ENCODE peak calls at places on chromosomes 6 and 20, in ten cellular contexts. F is neural crest cell, E is spleen, A is endothelial cell, Z is GM20000, O is stomach, G is HFF-Myc, C is esophagus squamous epithelium, S is tibial artery, N is astrocyte of the cerebellum. K is an unnamed sample.

GRCh38 chr6:137520520-137520919 is 26.3 kb upstream of the OLIG3 start:
- DNase-seq in F (no peak), E (no peak), A (no peak), Z (no peak), O (no peak), G (no peak), C (no peak), S (no peak), N (no peak), K (no peak)

GRCh38 chr6:149862901-149863595 is 1.1 kb downstream of the LRP11 start:
- DNase-seq in F (peak), E (peak), A (peak), Z (peak), O (peak), G (no peak), C (no peak), S (peak), N (no peak), K (peak)

GRCh38 chr6:101830501-101831031 is 437.1 kb downstream of the GRIK2 start:
- DNase-seq in F (no peak), E (no peak), A (no peak), Z (no peak), O (no peak), G (no peak), C (no peak), S (no peak), N (peak), K (no peak)

GRCh38 chr6:125258651-125259353 is 43.0 kb downstream of the HDDC2 start:
- DNase-seq in F (no peak), E (no peak), A (no peak), Z (no peak), O (no peak), G (no peak), C (no peak), S (no peak), N (no peak), K (no peak)

GRCh38 chr6:71420693-71421328 is 132.2 kb downstream of the OGFRL1 start:
- DNase-seq in F (peak), E (peak), A (peak), Z (peak), O (peak), G (peak), C (peak), S (peak), N (peak), K (peak)

GRCh38 chr6:72621243-72622093 is at the start of gene KCNQ5:
- DNase-seq in F (peak), E (peak), A (peak), Z (peak), O (no peak), G (no peak), C (no peak), S (no peak), N (no peak), K (peak)

GRCh38 chr6:119055069-119055468 is 23.4 kb downstream of the FAM184A start:
- DNase-seq in F (no peak), E (no peak), A (no peak), Z (no peak), O (no peak), G (no peak), C (no peak), S (no peak), N (no peak), K (no peak)

GRCh38 chr20:63964412-63964811 is 5.3 kb downstream of the ZNF512B start:
- DNase-seq in F (no peak), E (peak), A (no peak), Z (no peak), O (no peak), G (no peak), C (no peak), S (no peak), N (no peak), K (peak)

GRCh38 chr6:149933461-149933860 is 8.4 kb upstream of the ULBP2 start:
- DNase-seq in F (no peak), E (no peak), A (no peak), Z (peak), O (no peak), G (no peak), C (no peak), S (no peak), N (no peak), K (no peak)

GRCh38 chr6:95404777-95405176 is 172.6 kb upstream of the MANEA start:
- DNase-seq in F (no peak), E (no peak), A (no peak), Z (no peak), O (no peak), G (no peak), C (no peak), S (no peak), N (no peak), K (no peak)

GRCh38 chr6:167400482-167401138 is 75.7 kb downstream of the TTLL2 start:
- DNase-seq in F (no peak), E (peak), A (peak), Z (no peak), O (no peak), G (no peak), C (no peak), S (no peak), N (no peak), K (peak)

GRCh38 chr6:167399599-167399998 is 74.7 kb downstream of the TTLL2 start:
- DNase-seq in F (no peak), E (peak), A (no peak), Z (no peak), O (no peak), G (no peak), C (no peak), S (no peak), N (no peak), K (no peak)

GRCh38 chr6:167402195-167402686 is 77.4 kb downstream of the TTLL2 start:
- DNase-seq in F (no peak), E (peak), A (peak), Z (no peak), O (no peak), G (no peak), C (no peak), S (no peak), N (no peak), K (peak)

GRCh38 chr6:167403427-167403826 is 78.5 kb downstream of the TTLL2 start:
- DNase-seq in F (no peak), E (no peak), A (no peak), Z (no peak), O (no peak), G (no peak), C (no peak), S (no peak), N (no peak), K (no peak)

GRCh38 chr6:167401525-167402194 is 76.8 kb downstream of the TTLL2 start:
- DNase-seq in F (no peak), E (peak), A (peak), Z (no peak), O (peak), G (no peak), C (no peak), S (no peak), N (no peak), K (peak)
- TF ChIP-seq CTCF in F (no peak), E (no peak), A (no peak), Z (no peak), O (no peak), G (no peak), C (no peak), S (no peak), N (no peak), K (no peak)

DNA sequence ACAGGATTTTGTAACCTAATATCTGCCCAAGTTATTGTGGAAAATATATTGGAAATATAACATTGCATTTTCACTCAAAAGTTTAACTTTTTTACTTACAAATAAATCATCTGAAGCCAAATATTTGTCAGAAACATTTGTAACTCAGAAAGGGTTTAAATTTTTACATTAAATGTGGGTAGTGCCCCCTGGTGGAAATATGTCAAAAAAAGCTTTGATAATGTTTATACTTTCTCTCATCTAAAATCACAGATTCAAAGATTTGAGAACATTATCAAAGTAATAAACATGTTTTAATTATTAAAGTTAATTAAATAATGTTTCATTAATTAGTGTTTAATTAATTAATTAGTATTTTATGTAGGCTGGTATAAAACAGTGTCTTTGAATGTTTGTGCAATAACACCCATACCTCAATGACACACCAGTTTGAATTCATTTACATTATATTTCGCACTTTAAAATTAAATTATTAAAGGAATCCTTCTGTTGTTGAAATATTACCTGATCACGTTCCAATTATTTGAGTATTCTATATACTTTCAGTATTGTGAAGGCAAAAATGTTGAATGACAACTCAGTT is 320.1 kb upstream of the FKBP1C start:
- DNase-seq in F (no peak), E (no peak), A (no peak), Z (peak), O (no peak), G (no peak), C (no peak), S (no peak), N (no peak), K (no peak)
- TF ChIP-seq CTCF in F (peak), E (no peak), A (peak), Z (no peak), O (peak), G (no peak), C (peak), S (no peak), N (no peak), K (peak)

GRCh38 chr6:117280922-117281321 is 15.6 kb downstream of the VGLL2 start:
- DNase-seq in F (no peak), E (no peak), A (no peak), Z (no peak), O (no peak), G (no peak), C (no peak), S (no peak), N (no peak), K (no peak)
- TF ChIP-seq CTCF in F (peak), E (no peak), A (no peak), Z (no peak), O (no peak), G (peak), C (no peak), S (no peak), N (peak), K (no peak)

GRCh38 chr6:63968650-63969049 is 333.0 kb downstream of the PHF3 start:
- DNase-seq in F (no peak), E (no peak), A (no peak), Z (no peak), O (no peak), G (no peak), C (no peak), S (no peak), N (no peak), K (no peak)

GRCh38 chr6:63964347-63964746 is 328.7 kb downstream of the PHF3 start:
- DNase-seq in F (no peak), E (no peak), A (no peak), Z (no peak), O (no peak), G (no peak), C (no peak), S (no peak), N (no peak), K (no peak)

GRCh38 chr6:63963756-63964315 is 328.2 kb downstream of the PHF3 start:
- DNase-seq in F (no peak), E (no peak), A (no peak), Z (no peak), O (no peak), G (no peak), C (no peak), S (no peak), N (no peak), K (no peak)
- TF ChIP-seq CTCF in F (no peak), E (no peak), A (no peak), Z (no peak), O (no peak), G (no peak), C (no peak), S (no peak), N (no peak), K (no peak)

K was measured in glutamatergic neuron.